ENCODE peak calls at places on chromosomes 5 and 9, in seven cellular contexts. D is SK-N-SH, Y is OCI-LY7, Z is neural progenitor cell, M is PC-3, E is HCT116, S is MM.1S. K is an unnamed sample.

GRCh38 chr9:76114144-76114543 is 223.7 kb downstream of the PCSK5 start:
- DNase-seq in D (no peak), Y (no peak), Z (no peak), M (no peak), E (no peak), S (no peak), K (no peak)

GRCh38 chr5:173290477-173291131 is 37.6 kb downstream of the STC2 start:
- DNase-seq in D (peak; percentile 76), Y (no peak), Z (peak; percentile 49), M (no peak), E (no peak), S (no peak), K (no peak)

GRCh38 chr5:145991044-145991575 is 54.7 kb downstream of the SH3RF2 start:
- DNase-seq in D (no peak), Y (no peak), Z (no peak), M (no peak), E (no peak), S (no peak), K (no peak)

GRCh38 chr9:99445377-99445891 is 223.4 kb downstream of the SEC61B start:
- DNase-seq in D (no peak), Y (no peak), Z (no peak), M (peak; percentile 76), E (no peak), S (no peak), K (no peak)

GRCh38 chr5:82325155-82325554 is 47.0 kb upstream of the RPS23 start:
- DNase-seq in D (no peak), Y (no peak), Z (no peak), M (no peak), E (no peak), S (no peak), K (no peak)

GRCh38 chr9:129497064-129497836 is 123.7 kb downstream of the C9orf50 start:
- DNase-seq in D (peak; percentile 87), Y (no peak), Z (no peak), M (no peak), E (no peak), S (no peak), K (peak; percentile 89)

GRCh38 chr5:169160405-169160901 is 140.5 kb downstream of the SLIT3 start:
- DNase-seq in D (no peak), Y (no peak), Z (no peak), M (peak; percentile 45), E (no peak), S (no peak), K (peak; percentile 47)

GRCh38 chr5:14258840-14259239 is 115.7 kb downstream of the TRIO start:
- DNase-seq in D (no peak), Y (no peak), Z (peak; percentile 72), M (no peak), E (no peak), S (no peak), K (peak; percentile 89)

GRCh38 chr9:33167084-33167948 is at the start of gene B4GALT1:
- DNase-seq in D (peak; percentile 98), Y (peak; percentile 95), Z (peak; percentile 93), M (peak; percentile 86), E (peak; percentile 41), S (peak; percentile 96), K (peak; percentile 87)

GRCh38 chr5:56183507-56183906 is 49.6 kb downstream of the ANKRD55 start:
- DNase-seq in D (no peak), Y (no peak), Z (no peak), M (peak; percentile 83), E (peak; percentile 81), S (no peak), K (no peak)

GRCh38 chr5:159133041-159133741 is 33.5 kb upstream of the EBF1 start:
- DNase-seq in D (peak; percentile 32), Y (peak; percentile 70), Z (peak; percentile 39), M (peak; percentile 79), E (peak; percentile 44), S (peak; percentile 65), K (peak; percentile 56)

GRCh38 chr5:89120719-89121118 is 237.7 kb upstream of the MEF2C start:
- DNase-seq in D (no peak), Y (no peak), Z (no peak), M (no peak), E (no peak), S (no peak), K (no peak)

DNA sequence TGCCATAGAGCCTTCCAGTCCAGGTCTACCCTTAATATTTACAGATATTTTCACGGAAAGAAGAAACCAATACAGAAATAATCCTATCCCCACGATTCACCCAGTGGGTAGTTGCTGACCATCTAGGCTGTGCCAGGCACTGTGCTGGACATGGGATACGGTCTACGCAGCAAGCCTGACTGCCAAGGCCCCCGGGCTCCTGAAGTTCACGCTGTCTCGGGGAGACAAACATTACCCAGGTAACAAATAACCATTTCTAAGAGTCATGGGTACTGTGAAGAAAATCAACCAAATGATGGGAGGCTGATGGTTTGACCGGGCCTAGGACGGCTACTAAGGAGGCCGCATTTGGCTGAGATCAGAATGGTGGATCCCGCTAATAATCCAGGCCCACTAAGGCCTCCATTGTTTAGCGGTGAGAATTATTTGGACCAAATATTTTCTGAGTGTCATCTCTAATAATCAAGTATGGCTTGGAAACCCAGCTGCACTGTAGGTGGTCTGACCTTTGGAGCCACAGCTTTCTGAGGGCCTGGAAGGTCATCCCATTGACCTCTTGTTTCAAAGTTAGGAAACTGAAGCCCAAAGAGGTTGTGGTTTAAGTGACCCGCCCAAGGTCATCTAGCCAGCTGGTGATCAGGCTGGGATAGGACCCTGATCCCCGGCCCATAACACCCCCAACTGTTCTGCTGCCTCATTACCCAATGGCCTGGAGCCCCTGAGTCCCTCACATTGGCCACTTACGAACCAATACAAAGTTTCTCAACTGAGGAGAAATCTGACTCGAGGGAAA is 82.4 kb downstream of the AK8 start:
- DNase-seq in D (no peak), Y (no peak), Z (no peak), M (no peak), E (no peak), S (no peak), K (no peak)
- TF ChIP-seq EZH2phosphoT487 in D (no peak), Y (no peak), Z (no peak), M (no peak), E (no peak), S (no peak), K (no peak)

DNA sequence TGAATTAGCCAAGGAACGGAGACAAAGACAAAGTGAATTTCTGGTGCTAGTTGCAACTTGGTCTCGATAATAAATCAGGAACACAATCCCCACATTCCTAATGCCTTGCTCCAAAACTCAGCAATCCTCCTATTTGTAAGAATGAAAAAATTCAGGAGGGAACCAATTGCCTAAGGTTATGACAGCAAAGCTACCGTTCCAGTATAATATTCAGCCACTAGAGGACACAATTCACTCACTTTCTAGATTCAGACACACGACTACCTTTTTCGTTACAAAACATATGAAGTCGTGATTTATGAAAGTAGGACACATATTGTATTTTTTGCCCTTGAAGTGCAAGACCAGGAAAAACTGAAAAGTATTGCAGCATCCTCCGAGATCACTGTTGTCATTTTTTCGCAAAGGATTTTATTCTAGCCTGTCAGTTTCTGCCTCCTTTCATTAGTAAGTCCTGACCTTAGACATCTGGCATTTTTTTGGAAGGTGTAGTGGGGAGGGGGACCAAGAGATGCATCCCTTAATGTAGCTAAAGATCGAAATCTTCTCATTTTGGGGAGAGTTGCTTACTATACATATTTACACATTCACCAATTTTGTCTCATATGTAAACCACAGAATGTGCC is 133.1 kb downstream of the DOCK8 start:
- DNase-seq in D (peak; percentile 5), Y (peak; percentile 28), Z (peak; percentile 46), M (peak; percentile 71), E (peak; percentile 40), S (no peak), K (peak; percentile 58)
- TF ChIP-seq CTCF in D (peak; percentile 66), Y (peak; percentile 74), Z (peak; percentile 72), M (peak; percentile 84), E (peak; percentile 92), S (peak; percentile 32), K (peak; percentile 83)

GRCh38 chr5:40842351-40842750 is 1.2 kb downstream of the CARD6 start:
- DNase-seq in D (no peak), Y (no peak), Z (no peak), M (peak; percentile 86), E (no peak), S (no peak), K (no peak)
- TF ChIP-seq EZH2phosphoT487 in D (no peak), Y (no peak), Z (no peak), M (no peak), E (no peak), S (no peak), K (no peak)

GRCh38 chr5:151002250-151002649 is 18.1 kb upstream of the GPX3 start:
- DNase-seq in D (peak; percentile 41), Y (peak; percentile 24), Z (peak; percentile 46), M (peak; percentile 70), E (peak; percentile 28), S (no peak), K (peak; percentile 69)
- TF ChIP-seq CTCF in D (peak; percentile 60), Y (peak; percentile 65), Z (peak; percentile 62), M (peak; percentile 71), E (peak; percentile 59), S (no peak), K (peak; percentile 70)

DNA sequence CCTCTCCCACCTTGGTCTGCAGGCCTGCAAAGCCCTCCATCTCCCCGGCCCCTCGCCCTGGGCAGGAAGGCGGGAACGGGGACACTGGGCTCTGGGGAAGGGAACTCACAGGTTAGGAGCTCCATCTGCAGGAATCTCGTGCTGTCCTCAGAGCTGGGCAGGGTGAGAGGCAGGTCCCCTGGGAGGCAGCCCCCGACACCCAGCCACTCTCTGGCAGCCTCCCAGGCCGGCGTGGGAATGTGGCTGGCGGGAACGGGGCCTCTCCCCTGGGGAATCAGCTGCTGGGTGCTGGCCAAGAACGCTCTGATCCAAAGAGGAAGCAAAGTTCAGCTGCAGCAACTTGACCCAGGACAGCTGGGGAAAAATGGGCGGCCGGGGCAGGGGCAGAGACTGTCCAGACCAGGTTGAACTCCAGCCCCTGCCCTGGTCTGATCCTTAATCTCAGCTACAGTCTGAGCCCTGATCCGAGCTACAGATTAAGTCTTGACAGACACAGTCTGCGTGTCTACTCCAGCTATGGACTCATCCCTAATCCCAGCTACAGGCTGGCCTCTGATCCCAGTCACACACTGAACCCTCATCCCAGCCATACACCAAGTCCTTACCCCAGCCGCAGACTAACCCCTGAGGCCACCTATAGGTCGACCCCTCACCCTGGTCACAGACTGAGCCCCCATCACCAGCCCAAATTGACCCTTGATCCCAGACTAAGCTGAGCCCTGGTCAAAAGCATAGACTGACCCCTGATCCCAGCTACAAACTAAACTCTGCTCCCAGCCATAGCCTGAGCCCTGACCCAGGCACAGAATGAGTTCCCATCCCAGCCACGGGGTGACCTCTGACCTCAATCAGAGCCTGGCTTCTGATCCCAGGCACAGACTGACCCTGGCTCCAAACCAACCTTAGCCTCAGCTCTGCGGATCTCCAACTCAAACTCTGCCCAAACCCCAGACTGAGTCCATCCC is 37.3 kb upstream of the EGFL7 start:
- DNase-seq in D (peak; percentile 82), Y (no peak), Z (peak; percentile 75), M (peak; percentile 21), E (no peak), S (no peak), K (peak; percentile 57)
- TF ChIP-seq EZH2phosphoT487 in D (no peak), Y (no peak), Z (no peak), M (no peak), E (no peak), S (no peak), K (no peak)

K was measured in GM23338.